ENCODE peak calls at places on chromosomes 12 and 14, in five cellular contexts. O is nephron progenitor cell; P is GM23338; U is activated naive CD4-positive, alpha-beta T cell; J is COR-L47. V is an unnamed sample.

GRCh38 chr14:97221572-97221971 is 424.4 kb downstream of the VRK1 start:
- DNase-seq in O (no peak), P (no peak), U (no peak), J (no peak), V (no peak)

GRCh38 chr12:62660763-62661162 is 194.1 kb downstream of the MON2 start:
- DNase-seq in O (no peak), P (no peak), U (no peak), J (no peak), V (no peak)

GRCh38 chr12:2344476-2344875 is 291.7 kb downstream of the CACNA1C start:
- DNase-seq in O (no peak), P (no peak), U (no peak), J (no peak), V (no peak)

GRCh38 chr14:68043752-68044151 is 224.2 kb downstream of the RAD51B start:
- DNase-seq in O (no peak), P (no peak), U (no peak), J (no peak), V (no peak)

GRCh38 chr14:102968306-102968705 is 45.8 kb downstream of the AMN start:
- DNase-seq in O (no peak), P (no peak), U (no peak), J (no peak), V (no peak)

GRCh38 chr14:59278111-59278510 is 89.6 kb downstream of the DAAM1 start:
- DNase-seq in O (no peak), P (no peak), U (no peak), J (no peak), V (no peak)

GRCh38 chr14:85688024-85688423 is 158.1 kb downstream of the FLRT2 start:
- DNase-seq in O (no peak), P (no peak), U (no peak), J (no peak), V (no peak)

GRCh38 chr12:120939523-120939922 is 35.4 kb upstream of the SPPL3 start:
- DNase-seq in O (no peak), P (no peak), U (no peak), J (no peak), V (no peak)

GRCh38 chr12:120241561-120242274 is 23.8 kb downstream of the PXN start:
- DNase-seq in O (no peak), P (no peak), U (no peak), J (no peak), V (no peak)

GRCh38 chr12:47080725-47081502 is 1.2 kb upstream of the AMIGO2 start:
- DNase-seq in O (peak), P (peak), U (peak), J (no peak), V (no peak)

GRCh38 chr12:20439634-20440033 is 71.3 kb downstream of the PDE3A start:
- DNase-seq in O (no peak), P (no peak), U (no peak), J (no peak), V (no peak)